ENCODE peak calls at places on chromosome 20, in six cellular contexts. D, E, W, N, S and C are unnamed samples.

GRCh38 chr20:38790210-38791053 is 15.1 kb upstream of the PPP1R16B start:
- DNase-seq in D (no peak), E (no peak), W (peak), N (peak), S (peak), C (peak)

GRCh38 chr20:63509088-63509564 is 10.2 kb upstream of the EEF1A2 start:
- DNase-seq in D (no peak), E (no peak), W (no peak), N (peak), S (no peak), C (no peak)

GRCh38 chr20:32456869-32457421 is 98.8 kb downstream of the ASXL1 start:
- DNase-seq in D (no peak), E (no peak), W (peak), N (no peak), S (peak), C (no peak)

GRCh38 chr20:46964299-46965123 is 69.9 kb downstream of the EYA2 start:
- DNase-seq in D (no peak), E (no peak), W (peak), N (peak), S (no peak), C (peak)

GRCh38 chr20:62386383-62387218 is at the start of gene RPS21:
- DNase-seq in D (peak), E (peak), W (peak), N (peak), S (peak), C (peak)

GRCh38 chr20:1631309-1632227 is 11.8 kb upstream of the SIRPB1 start:
- DNase-seq in D (no peak), E (no peak), W (no peak), N (no peak), S (peak), C (no peak)

GRCh38 chr20:40673442-40673841 is 15.6 kb downstream of the MAFB start:
- DNase-seq in D (no peak), E (no peak), W (no peak), N (no peak), S (no peak), C (peak)

GRCh38 chr20:18543932-18544331 is 23.3 kb upstream of the SMIM26 start:
- DNase-seq in D (peak), E (peak), W (no peak), N (no peak), S (no peak), C (peak)

GRCh38 chr20:57695012-57695411 is 14.8 kb downstream of the PMEPA1 start:
- DNase-seq in D (no peak), E (no peak), W (no peak), N (no peak), S (no peak), C (no peak)

GRCh38 chr20:20201639-20202038 is 149.3 kb downstream of the CFAP61 start:
- DNase-seq in D (no peak), E (no peak), W (no peak), N (no peak), S (no peak), C (no peak)

GRCh38 chr20:59183751-59184150 is 20.1 kb downstream of the ZNF831 start:
- DNase-seq in D (no peak), E (no peak), W (no peak), N (no peak), S (no peak), C (no peak)

GRCh38 chr20:51021067-51022025 is 1.6 kb downstream of the KCNG1 start:
- DNase-seq in D (no peak), E (no peak), W (no peak), N (no peak), S (peak), C (no peak)